ENCODE peak calls at places on chromosome 22, in ten cellular contexts. U, D, J, S, L, K, V, M, E and P are unnamed samples.

GRCh38 chr22:47605886-47606285 is 843.4 kb downstream of the TBC1D22A start:
- DNase-seq in U (no peak), D (no peak), J (no peak), S (peak), L (no peak), K (no peak), V (no peak), M (no peak), E (no peak), P (no peak)

GRCh38 chr22:25668437-25668836 is 73.6 kb upstream of the MYO18B start:
- DNase-seq in U (no peak), D (no peak), J (peak), S (no peak), L (no peak), K (peak), V (peak), M (no peak), E (no peak), P (peak)

GRCh38 chr22:22507743-22508273 is 734 bp downstream of the ZNF280B start:
- DNase-seq in U (no peak), D (no peak), J (no peak), S (no peak), L (no peak), K (no peak), V (no peak), M (no peak), E (no peak), P (no peak)

GRCh38 chr22:31538815-31539214 is 42.5 kb downstream of the SFI1 start:
- DNase-seq in U (no peak), D (no peak), J (no peak), S (no peak), L (no peak), K (no peak), V (no peak), M (no peak), E (no peak), P (no peak)

GRCh38 chr22:17939011-17939410 is 85.3 kb downstream of the MICAL3 start:
- DNase-seq in U (no peak), D (no peak), J (no peak), S (peak), L (no peak), K (no peak), V (no peak), M (no peak), E (no peak), P (no peak)

GRCh38 chr22:31346255-31346732 is at the start of gene PATZ1:
- DNase-seq in U (peak), D (peak), J (peak), S (no peak), L (peak), K (peak), V (peak), M (peak), E (peak), P (no peak)

GRCh38 chr22:30250713-30251267 is 4.2 kb upstream of the LIF start:
- DNase-seq in U (no peak), D (no peak), J (no peak), S (no peak), L (no peak), K (peak), V (no peak), M (no peak), E (peak), P (peak)

GRCh38 chr22:32655068-32655467 is 146.4 kb upstream of the TIMP3 start:
- DNase-seq in U (no peak), D (no peak), J (no peak), S (no peak), L (no peak), K (no peak), V (no peak), M (no peak), E (no peak), P (no peak)

GRCh38 chr22:47092896-47093311 is 330.5 kb downstream of the TBC1D22A start:
- DNase-seq in U (no peak), D (no peak), J (peak), S (no peak), L (no peak), K (peak), V (no peak), M (peak), E (no peak), P (peak)

GRCh38 chr22:50620861-50621490 is 7.0 kb downstream of the ARSA start:
- DNase-seq in U (no peak), D (no peak), J (no peak), S (peak), L (no peak), K (no peak), V (no peak), M (no peak), E (peak), P (peak)

GRCh38 chr22:41092847-41093371 is 517 bp downstream of the EP300 start:
- DNase-seq in U (peak), D (no peak), J (peak), S (no peak), L (no peak), K (peak), V (peak), M (no peak), E (peak), P (peak)

GRCh38 chr22:40960137-40960536 is 9.0 kb downstream of the RBX1 start:
- DNase-seq in U (no peak), D (no peak), J (no peak), S (no peak), L (no peak), K (no peak), V (no peak), M (no peak), E (no peak), P (peak)

GRCh38 chr22:31647921-31648320 is 14.1 kb downstream of the PISD start:
- DNase-seq in U (no peak), D (no peak), J (no peak), S (no peak), L (no peak), K (no peak), V (no peak), M (no peak), E (no peak), P (no peak)

GRCh38 chr22:22384267-22384666 is 124.3 kb downstream of the ZNF280B start:
- DNase-seq in U (no peak), D (no peak), J (no peak), S (no peak), L (no peak), K (no peak), V (no peak), M (no peak), E (no peak), P (no peak)

GRCh38 chr22:47102648-47103047 is 340.2 kb downstream of the TBC1D22A start:
- DNase-seq in U (no peak), D (no peak), J (no peak), S (no peak), L (no peak), K (no peak), V (no peak), M (no peak), E (peak), P (no peak)

GRCh38 chr22:25833676-25834075 is 91.7 kb downstream of the MYO18B start:
- DNase-seq in U (no peak), D (no peak), J (no peak), S (no peak), L (no peak), K (no peak), V (no peak), M (no peak), E (no peak), P (no peak)

GRCh38 chr22:38974170-38974825 is 7.8 kb upstream of the APOBEC3B start:
- DNase-seq in U (no peak), D (no peak), J (no peak), S (no peak), L (no peak), K (no peak), V (no peak), M (no peak), E (no peak), P (no peak)

GRCh38 chr22:47335460-47335859 is 573.0 kb downstream of the TBC1D22A start:
- DNase-seq in U (no peak), D (no peak), J (no peak), S (no peak), L (no peak), K (no peak), V (no peak), M (no peak), E (no peak), P (no peak)

GRCh38 chr22:50301581-50301991 is 5.9 kb downstream of the PLXNB2 start:
- DNase-seq in U (no peak), D (no peak), J (no peak), S (peak), L (no peak), K (no peak), V (no peak), M (no peak), E (no peak), P (no peak)

GRCh38 chr22:47000888-47001287 is 238.4 kb downstream of the TBC1D22A start:
- DNase-seq in U (no peak), D (no peak), J (no peak), S (no peak), L (no peak), K (no peak), V (no peak), M (no peak), E (no peak), P (no peak)

GRCh38 chr22:49770454-49771265 is 57.0 kb downstream of the BRD1 start:
- DNase-seq in U (peak), D (peak), J (no peak), S (peak), L (no peak), K (no peak), V (no peak), M (no peak), E (no peak), P (no peak)

GRCh38 chr22:48180631-48181030 is 1418.2 kb downstream of the TBC1D22A start:
- DNase-seq in U (no peak), D (peak), J (no peak), S (no peak), L (no peak), K (no peak), V (no peak), M (no peak), E (no peak), P (no peak)

GRCh38 chr22:18032455-18033101 is 8.2 kb upstream of the MICAL3 start:
- DNase-seq in U (no peak), D (no peak), J (peak), S (no peak), L (no peak), K (peak), V (no peak), M (no peak), E (peak), P (peak)

GRCh38 chr22:30185129-30185528 is 61.4 kb downstream of the LIF start:
- DNase-seq in U (no peak), D (no peak), J (no peak), S (no peak), L (no peak), K (no peak), V (no peak), M (no peak), E (peak), P (peak)

GRCh38 chr22:40401981-40402406 is 31.6 kb downstream of the SGSM3 start:
- DNase-seq in U (no peak), D (no peak), J (no peak), S (no peak), L (no peak), K (no peak), V (no peak), M (no peak), E (no peak), P (no peak)

GRCh38 chr22:30614268-30614667 is 7.3 kb downstream of the TCN2 start:
- DNase-seq in U (no peak), D (no peak), J (no peak), S (no peak), L (no peak), K (no peak), V (no peak), M (no peak), E (no peak), P (no peak)

DNA sequence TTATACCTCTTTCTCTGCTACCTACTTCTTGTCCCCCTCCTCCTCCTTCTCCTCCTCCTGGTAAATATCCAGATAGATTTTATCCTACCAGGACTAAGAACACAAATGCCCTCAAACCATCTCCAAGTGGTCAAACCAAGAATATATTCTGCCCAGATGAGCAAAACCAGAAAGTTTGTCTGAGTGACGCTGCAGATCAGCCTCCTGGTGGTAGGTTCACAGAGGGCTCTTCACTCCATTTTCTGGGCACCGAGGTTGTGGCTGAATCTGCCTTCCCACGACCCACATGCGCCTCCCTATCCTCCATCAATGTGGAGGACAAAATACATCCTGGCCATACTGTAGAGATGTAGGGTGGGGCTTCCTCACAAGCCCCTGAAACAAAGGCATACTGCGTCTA is 543.6 kb downstream of the MN1 start:
- DNase-seq in U (no peak), D (no peak), J (no peak), S (no peak), L (no peak), K (no peak), V (no peak), M (no peak), E (no peak), P (no peak)
- TF ChIP-seq CTCF in U (no peak), D (no peak), J (no peak), S (no peak), L (no peak), K (no peak), V (no peak), M (no peak), E (no peak), P (no peak)

GRCh38 chr22:37098976-37099577 is 10.4 kb downstream of the TMPRSS6 start:
- DNase-seq in U (no peak), D (no peak), J (no peak), S (no peak), L (no peak), K (no peak), V (no peak), M (no peak), E (no peak), P (no peak)
- TF ChIP-seq CTCF in U (no peak), D (no peak), J (no peak), S (no peak), L (no peak), K (no peak), V (no peak), M (peak), E (peak), P (peak)

GRCh38 chr22:20272174-20272573 is 4.1 kb upstream of the RTN4R start:
- DNase-seq in U (no peak), D (no peak), J (no peak), S (no peak), L (no peak), K (no peak), V (no peak), M (no peak), E (no peak), P (no peak)

GRCh38 chr22:20273720-20274119 is 5.6 kb upstream of the RTN4R start:
- DNase-seq in U (no peak), D (no peak), J (no peak), S (no peak), L (no peak), K (no peak), V (no peak), M (no peak), E (no peak), P (no peak)

GRCh38 chr22:20275836-20276235 is 7.7 kb upstream of the RTN4R start:
- DNase-seq in U (no peak), D (no peak), J (no peak), S (no peak), L (no peak), K (no peak), V (no peak), M (no peak), E (no peak), P (no peak)

GRCh38 chr22:20272700-20273099 is 4.6 kb upstream of the RTN4R start:
- DNase-seq in U (no peak), D (no peak), J (no peak), S (no peak), L (no peak), K (no peak), V (no peak), M (no peak), E (no peak), P (no peak)

GRCh38 chr22:20276468-20276867 is 8.3 kb upstream of the RTN4R start:
- DNase-seq in U (no peak), D (no peak), J (no peak), S (no peak), L (no peak), K (no peak), V (no peak), M (no peak), E (no peak), P (no peak)
- TF ChIP-seq CTCF in U (no peak), D (no peak), J (no peak), S (no peak), L (no peak), K (no peak), V (no peak), M (no peak), E (no peak), P (no peak)

DNA sequence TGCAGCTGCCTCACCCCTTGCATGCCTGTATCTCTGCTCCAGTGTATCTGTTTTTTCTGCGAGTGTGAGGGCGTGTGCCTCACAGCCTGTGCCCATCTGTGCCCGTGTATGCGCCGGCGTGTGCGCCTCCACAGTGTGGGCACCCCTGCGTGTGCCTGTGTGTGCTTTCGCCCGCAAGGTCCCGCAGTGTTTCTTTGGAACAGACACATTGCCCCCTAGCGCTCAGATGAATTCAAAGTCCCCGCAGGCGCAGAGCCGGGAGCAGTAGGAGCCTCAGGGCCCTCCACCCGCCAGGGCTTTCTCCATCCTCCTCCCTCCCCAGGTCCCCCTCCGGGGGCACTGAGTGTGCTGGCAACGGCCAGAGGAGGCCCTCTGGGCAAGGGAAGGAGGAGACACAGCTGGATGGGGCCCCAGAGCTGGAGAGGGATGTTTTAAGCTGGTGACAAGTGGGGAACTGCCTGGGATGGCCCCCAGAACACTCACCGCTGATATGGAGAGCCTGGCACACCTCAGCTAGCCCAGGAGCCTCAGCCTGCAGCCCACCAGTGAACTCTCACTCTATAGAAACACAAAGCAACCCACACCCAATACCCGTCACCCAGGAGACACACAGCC is 3.2 kb upstream of the MN1 start:
- DNase-seq in U (peak), D (peak), J (peak), S (no peak), L (peak), K (peak), V (peak), M (peak), E (peak), P (peak)
- TF ChIP-seq CTCF in U (peak), D (peak), J (peak), S (peak), L (peak), K (peak), V (peak), M (peak), E (peak), P (peak)

GRCh38 chr22:23984430-23984829 is 4.5 kb downstream of the GSTT2 start:
- DNase-seq in U (no peak), D (no peak), J (peak), S (no peak), L (no peak), K (no peak), V (no peak), M (no peak), E (no peak), P (peak)
- TF ChIP-seq CTCF in U (no peak), D (peak), J (peak), S (no peak), L (peak), K (no peak), V (peak), M (peak), E (no peak), P (peak)

DNA sequence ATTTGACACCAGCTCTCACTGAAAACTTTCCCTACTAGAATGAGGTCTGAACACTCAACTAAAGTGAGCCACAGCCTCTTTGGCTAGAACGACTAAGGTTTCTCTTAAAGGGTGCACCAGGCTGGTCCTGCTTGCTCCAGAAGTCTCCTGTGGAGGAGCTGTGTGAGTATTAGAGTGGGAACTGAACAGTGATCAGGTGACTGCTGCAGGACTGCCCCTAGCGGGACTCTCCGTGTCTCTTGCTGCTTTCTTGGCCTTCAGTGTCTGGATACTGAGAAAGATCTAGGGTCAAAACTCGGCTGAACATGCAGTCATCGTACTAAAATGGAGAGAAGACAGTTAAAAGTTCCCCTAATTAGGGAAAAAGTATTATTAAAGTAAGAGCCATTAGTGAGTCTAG is 34.6 kb downstream of the FAM118A start:
- DNase-seq in U (no peak), D (no peak), J (peak), S (no peak), L (no peak), K (no peak), V (no peak), M (no peak), E (no peak), P (peak)
- TF ChIP-seq CTCF in U (no peak), D (peak), J (no peak), S (no peak), L (no peak), K (no peak), V (no peak), M (peak), E (no peak), P (peak)

GRCh38 chr22:42203609-42204008 is 66.8 kb downstream of the TCF20 start:
- DNase-seq in U (no peak), D (no peak), J (no peak), S (no peak), L (no peak), K (no peak), V (no peak), M (no peak), E (no peak), P (no peak)
- TF ChIP-seq CTCF in U (no peak), D (no peak), J (no peak), S (no peak), L (no peak), K (no peak), V (no peak), M (no peak), E (no peak), P (no peak)